ENCODE peak calls at places on chromosomes 1 and 21, in ten cellular contexts. One of them, this sample, is unnamed.
A peak's percentile ranks its signal among the peaks of the same experiment; 100 is the strongest.

GRCh38 chr21:35861656-35862055 is 198.7 kb downstream of the SETD4 start:
- DNase-seq in suprapubic skin: no peak
- DNase-seq in prostate gland: no peak
- DNase-seq in tibial nerve: no peak
- DNase-seq in A549: no peak
- DNase-seq in esophagus squamous epithelium: no peak
- DNase-seq in H1: no peak
- DNase-seq in ovary: no peak
- DNase-seq in transverse colon: no peak
- DNase-seq in HCT116: no peak
- DNase-seq in this sample: no peak

GRCh38 chr1:234775477-234776246 is 165.7 kb upstream of the IRF2BP2 start:
- DNase-seq in suprapubic skin: peak; percentile 67
- DNase-seq in prostate gland: no peak
- DNase-seq in tibial nerve: no peak
- DNase-seq in A549: no peak
- DNase-seq in esophagus squamous epithelium: no peak
- DNase-seq in H1: no peak
- DNase-seq in ovary: no peak
- DNase-seq in transverse colon: no peak
- DNase-seq in HCT116: no peak
- DNase-seq in this sample: no peak

GRCh38 chr1:216830402-216830801 is 107.2 kb upstream of the ESRRG start:
- DNase-seq in suprapubic skin: no peak
- DNase-seq in prostate gland: peak; percentile 6
- DNase-seq in tibial nerve: no peak
- DNase-seq in A549: no peak
- DNase-seq in esophagus squamous epithelium: no peak
- DNase-seq in H1: no peak
- DNase-seq in ovary: no peak
- DNase-seq in transverse colon: no peak
- DNase-seq in HCT116: no peak
- DNase-seq in this sample: no peak

GRCh38 chr1:47696404-47696910 is 258.6 kb downstream of the FOXD2 start:
- DNase-seq in suprapubic skin: peak; percentile 60
- DNase-seq in prostate gland: no peak
- DNase-seq in tibial nerve: no peak
- DNase-seq in A549: no peak
- DNase-seq in esophagus squamous epithelium: no peak
- DNase-seq in H1: no peak
- DNase-seq in ovary: no peak
- DNase-seq in transverse colon: no peak
- DNase-seq in HCT116: no peak
- DNase-seq in this sample: no peak

GRCh38 chr1:203126151-203126865 is 1.2 kb upstream of the ADORA1 start:
- DNase-seq in suprapubic skin: peak; percentile 43
- DNase-seq in prostate gland: no peak
- DNase-seq in tibial nerve: no peak
- DNase-seq in A549: no peak
- DNase-seq in esophagus squamous epithelium: no peak
- DNase-seq in H1: no peak
- DNase-seq in ovary: no peak
- DNase-seq in transverse colon: no peak
- DNase-seq in HCT116: no peak
- DNase-seq in this sample: no peak

GRCh38 chr1:31410871-31411270 is 2.1 kb upstream of the SERINC2 start:
- DNase-seq in suprapubic skin: no peak
- DNase-seq in prostate gland: no peak
- DNase-seq in tibial nerve: no peak
- DNase-seq in A549: no peak
- DNase-seq in esophagus squamous epithelium: no peak
- DNase-seq in H1: no peak
- DNase-seq in ovary: no peak
- DNase-seq in transverse colon: no peak
- DNase-seq in HCT116: no peak
- DNase-seq in this sample: no peak

GRCh38 chr1:226404063-226404903 is 3.6 kb downstream of the PARP1 start:
- DNase-seq in suprapubic skin: no peak
- DNase-seq in prostate gland: no peak
- DNase-seq in tibial nerve: no peak
- DNase-seq in A549: no peak
- DNase-seq in esophagus squamous epithelium: no peak
- DNase-seq in H1: no peak
- DNase-seq in ovary: no peak
- DNase-seq in transverse colon: no peak
- DNase-seq in HCT116: no peak
- DNase-seq in this sample: no peak

GRCh38 chr21:17195965-17196364 is 316.9 kb upstream of the CXADR start:
- DNase-seq in suprapubic skin: no peak
- DNase-seq in prostate gland: no peak
- DNase-seq in tibial nerve: no peak
- DNase-seq in A549: no peak
- DNase-seq in esophagus squamous epithelium: no peak
- DNase-seq in H1: no peak
- DNase-seq in ovary: no peak
- DNase-seq in transverse colon: no peak
- DNase-seq in HCT116: no peak
- DNase-seq in this sample: no peak

GRCh38 chr1:93730621-93731020 is 49.0 kb upstream of the BCAR3 start:
- DNase-seq in suprapubic skin: no peak
- DNase-seq in prostate gland: no peak
- DNase-seq in tibial nerve: no peak
- DNase-seq in A549: no peak
- DNase-seq in esophagus squamous epithelium: no peak
- DNase-seq in H1: no peak
- DNase-seq in ovary: no peak
- DNase-seq in transverse colon: no peak
- DNase-seq in HCT116: no peak
- DNase-seq in this sample: no peak

GRCh38 chr1:27635410-27636142 is 591 bp upstream of the FGR start:
- DNase-seq in suprapubic skin: no peak
- DNase-seq in prostate gland: no peak
- DNase-seq in tibial nerve: no peak
- DNase-seq in A549: no peak
- DNase-seq in esophagus squamous epithelium: no peak
- DNase-seq in H1: no peak
- DNase-seq in ovary: no peak
- DNase-seq in transverse colon: no peak
- DNase-seq in HCT116: no peak
- DNase-seq in this sample: no peak

GRCh38 chr1:27634982-27635362 is at the start of gene FGR:
- DNase-seq in suprapubic skin: no peak
- DNase-seq in prostate gland: no peak
- DNase-seq in tibial nerve: no peak
- DNase-seq in A549: no peak
- DNase-seq in esophagus squamous epithelium: no peak
- DNase-seq in H1: no peak
- DNase-seq in ovary: no peak
- DNase-seq in transverse colon: no peak
- DNase-seq in HCT116: no peak
- DNase-seq in this sample: peak; percentile 39

GRCh38 chr1:27633640-27634165 is 1.3 kb downstream of the FGR start:
- DNase-seq in suprapubic skin: no peak
- DNase-seq in prostate gland: no peak
- DNase-seq in tibial nerve: no peak
- DNase-seq in A549: no peak
- DNase-seq in esophagus squamous epithelium: no peak
- DNase-seq in H1: no peak
- DNase-seq in ovary: no peak
- DNase-seq in transverse colon: no peak
- DNase-seq in HCT116: no peak
- DNase-seq in this sample: no peak

GRCh38 chr1:27633298-27633610 is 1.7 kb downstream of the FGR start:
- DNase-seq in suprapubic skin: no peak
- DNase-seq in prostate gland: no peak
- DNase-seq in tibial nerve: no peak
- DNase-seq in A549: no peak
- DNase-seq in esophagus squamous epithelium: no peak
- DNase-seq in H1: no peak
- DNase-seq in ovary: no peak
- DNase-seq in transverse colon: no peak
- DNase-seq in HCT116: no peak
- DNase-seq in this sample: no peak

DNA sequence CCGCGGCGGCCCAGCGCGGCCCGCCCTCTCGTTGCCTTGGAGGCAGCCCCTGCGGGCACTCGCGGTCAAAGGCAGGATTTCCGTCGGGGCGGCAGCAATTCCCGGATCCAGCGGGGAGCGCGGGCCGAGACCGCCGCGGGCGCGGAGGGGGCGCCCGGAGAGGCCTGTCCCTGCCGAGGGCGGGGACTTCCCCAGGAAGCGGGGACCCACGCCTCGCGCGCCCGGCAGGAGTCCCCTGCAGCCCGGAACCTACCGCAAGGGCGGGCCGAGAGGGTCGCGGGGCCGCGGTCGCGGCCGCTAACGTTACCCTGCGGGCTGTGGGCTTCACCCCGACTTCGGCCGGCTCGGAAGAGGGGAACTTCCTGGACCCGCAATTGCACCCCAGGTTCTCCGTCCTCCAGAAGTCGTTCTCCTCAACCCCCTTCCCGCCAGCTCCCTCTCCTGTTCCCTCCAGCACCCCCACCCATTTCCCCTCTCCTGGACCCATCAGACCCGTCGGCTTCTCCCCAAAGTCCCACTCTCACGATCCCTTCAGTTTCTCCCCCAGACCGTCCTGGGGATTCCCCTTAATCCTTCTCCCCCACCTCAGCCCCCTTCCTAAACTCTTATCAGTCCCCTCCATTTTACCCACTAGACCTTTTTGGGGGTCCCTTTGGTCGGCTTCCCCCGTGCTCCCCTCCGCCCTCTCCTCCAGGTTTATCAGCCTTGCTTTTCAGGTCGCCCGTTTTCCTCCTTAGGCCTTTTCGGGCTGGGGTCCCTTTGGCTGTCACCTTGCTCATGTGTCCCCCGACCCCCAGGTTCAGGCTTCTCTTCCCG is 611 bp downstream of the FGR start:
- DNase-seq in suprapubic skin: no peak
- DNase-seq in prostate gland: no peak
- DNase-seq in tibial nerve: no peak
- DNase-seq in A549: no peak
- DNase-seq in esophagus squamous epithelium: no peak
- DNase-seq in H1: no peak
- DNase-seq in ovary: no peak
- DNase-seq in transverse colon: peak; percentile 33
- DNase-seq in HCT116: no peak
- DNase-seq in this sample: no peak
- TF ChIP-seq POLR2A in suprapubic skin: no peak
- TF ChIP-seq POLR2A in prostate gland: no peak
- TF ChIP-seq POLR2A in tibial nerve: no peak
- TF ChIP-seq POLR2A in A549: no peak
- TF ChIP-seq POLR2A in esophagus squamous epithelium: peak; percentile 57
- TF ChIP-seq POLR2A in H1: no peak
- TF ChIP-seq POLR2A in ovary: no peak
- TF ChIP-seq POLR2A in transverse colon: no peak
- TF ChIP-seq POLR2A in HCT116: no peak
- TF ChIP-seq POLR2A in this sample: no peak

DNA sequence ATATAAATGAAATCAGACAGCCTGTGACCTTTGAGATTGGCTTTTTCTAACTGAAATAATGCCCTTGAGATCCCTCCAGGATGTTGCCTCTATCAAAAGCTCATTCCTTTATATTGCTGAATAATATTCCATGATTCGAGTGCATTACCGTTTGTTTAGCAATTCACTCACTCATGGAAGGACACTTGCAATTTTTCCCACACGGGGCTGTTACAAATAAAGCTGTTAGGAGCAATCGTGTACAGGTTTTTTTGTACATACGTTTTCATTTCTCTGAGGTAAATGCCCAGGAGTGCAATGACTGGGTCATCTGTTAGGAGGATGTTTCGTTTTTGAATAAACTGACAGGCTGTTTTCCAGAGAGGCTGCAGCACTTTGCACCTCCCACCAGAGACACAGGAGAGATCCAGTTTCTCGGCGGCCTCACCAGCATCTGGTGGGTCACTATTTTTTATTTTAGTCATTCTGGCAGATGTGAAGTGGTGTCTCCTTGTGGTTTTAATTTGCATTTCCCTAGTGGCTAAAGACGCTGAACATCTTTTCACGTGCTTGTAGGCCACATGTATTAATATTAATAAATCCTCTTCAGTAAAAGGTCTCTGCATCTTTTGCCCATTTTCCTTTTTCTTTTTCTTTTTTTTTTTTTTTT is 11.0 kb downstream of the PRDM15 start:
- DNase-seq in suprapubic skin: no peak
- DNase-seq in prostate gland: no peak
- DNase-seq in tibial nerve: no peak
- DNase-seq in A549: no peak
- DNase-seq in esophagus squamous epithelium: no peak
- DNase-seq in H1: no peak
- DNase-seq in ovary: no peak
- DNase-seq in transverse colon: peak; percentile 43
- DNase-seq in HCT116: no peak
- DNase-seq in this sample: no peak
- TF ChIP-seq POLR2A in suprapubic skin: no peak
- TF ChIP-seq POLR2A in prostate gland: no peak
- TF ChIP-seq POLR2A in tibial nerve: no peak
- TF ChIP-seq POLR2A in A549: no peak
- TF ChIP-seq POLR2A in esophagus squamous epithelium: no peak
- TF ChIP-seq POLR2A in H1: no peak
- TF ChIP-seq POLR2A in ovary: no peak
- TF ChIP-seq POLR2A in transverse colon: no peak
- TF ChIP-seq POLR2A in HCT116: no peak
- TF ChIP-seq POLR2A in this sample: no peak

DNA sequence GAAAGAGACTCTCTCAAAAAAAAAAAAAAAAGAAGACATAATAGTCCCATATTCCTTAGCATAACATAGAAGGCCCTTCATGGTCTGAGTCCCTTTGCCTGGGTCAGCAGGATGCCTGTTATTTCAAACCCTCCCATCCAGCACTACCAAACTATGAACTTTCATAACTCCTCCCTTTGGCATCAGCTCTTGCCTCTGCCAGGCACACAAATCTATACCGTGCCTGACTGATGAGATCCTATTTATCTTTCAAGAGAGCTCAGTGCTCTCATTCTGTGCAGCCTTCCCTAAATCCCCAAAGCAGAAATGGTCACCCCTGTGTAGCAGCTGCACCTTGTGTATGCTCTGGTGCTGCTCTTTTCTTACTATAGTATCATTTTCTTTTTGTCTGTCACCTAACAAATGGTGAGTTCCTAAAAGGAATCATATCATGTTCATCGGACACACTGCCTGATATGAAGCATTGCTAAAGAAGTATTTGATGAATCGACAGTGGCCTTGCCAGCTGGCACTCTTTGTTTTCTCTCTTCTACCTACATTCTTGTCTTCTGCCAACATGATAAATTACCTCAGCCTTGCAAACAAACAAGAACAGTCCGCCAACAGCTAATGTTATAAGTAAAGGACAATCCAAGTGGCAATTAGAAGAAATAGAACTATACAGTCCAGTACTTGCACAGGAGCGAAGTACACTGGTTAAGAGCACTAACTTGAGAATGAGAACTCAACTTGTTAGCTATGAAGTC is 29.9 kb downstream of the FMO4 start:
- DNase-seq in suprapubic skin: no peak
- DNase-seq in prostate gland: peak; percentile 82
- DNase-seq in tibial nerve: no peak
- DNase-seq in A549: no peak
- DNase-seq in esophagus squamous epithelium: no peak
- DNase-seq in H1: no peak
- DNase-seq in ovary: no peak
- DNase-seq in transverse colon: no peak
- DNase-seq in HCT116: no peak
- DNase-seq in this sample: peak; percentile 16
- TF ChIP-seq POLR2A in suprapubic skin: no peak
- TF ChIP-seq POLR2A in prostate gland: no peak
- TF ChIP-seq POLR2A in tibial nerve: no peak
- TF ChIP-seq POLR2A in A549: no peak
- TF ChIP-seq POLR2A in esophagus squamous epithelium: no peak
- TF ChIP-seq POLR2A in H1: no peak
- TF ChIP-seq POLR2A in ovary: no peak
- TF ChIP-seq POLR2A in transverse colon: no peak
- TF ChIP-seq POLR2A in HCT116: no peak
- TF ChIP-seq POLR2A in this sample: no peak

GRCh38 chr1:69073176-69073575 is 494.5 kb upstream of the LRRC7 start:
- DNase-seq in suprapubic skin: no peak
- DNase-seq in prostate gland: no peak
- DNase-seq in tibial nerve: no peak
- DNase-seq in A549: no peak
- DNase-seq in esophagus squamous epithelium: no peak
- DNase-seq in H1: no peak
- DNase-seq in ovary: no peak
- DNase-seq in transverse colon: no peak
- DNase-seq in HCT116: no peak
- DNase-seq in this sample: no peak
- TF ChIP-seq POLR2A in suprapubic skin: no peak
- TF ChIP-seq POLR2A in prostate gland: no peak
- TF ChIP-seq POLR2A in tibial nerve: no peak
- TF ChIP-seq POLR2A in A549: no peak
- TF ChIP-seq POLR2A in esophagus squamous epithelium: no peak
- TF ChIP-seq POLR2A in H1: no peak
- TF ChIP-seq POLR2A in ovary: no peak
- TF ChIP-seq POLR2A in transverse colon: no peak
- TF ChIP-seq POLR2A in HCT116: no peak
- TF ChIP-seq POLR2A in this sample: no peak

This sample was measured in body of pancreas.